ENCODE peak calls at places on chromosomes 13 and 19, in seven cellular contexts. B is MCF 10A, N is GM18507, Q is hypothalamus, Z is A172, C is caudate nucleus, M is amniotic stem cell. R is an unnamed sample.

GRCh38 chr19:44741841-44742352 is 6.6 kb upstream of the BCL3 start:
- DNase-seq in B (peak), N (no peak), Q (peak), Z (peak), C (peak), M (peak), R (no peak)

GRCh38 chr19:10899171-10899653 is 27.9 kb downstream of the CARM1 start:
- DNase-seq in B (peak), N (no peak), Q (peak), Z (no peak), C (no peak), M (no peak), R (no peak)

GRCh38 chr19:16830679-16831078 is 1.5 kb downstream of the SIN3B start:
- DNase-seq in B (peak), N (no peak), Q (no peak), Z (no peak), C (no peak), M (no peak), R (no peak)

GRCh38 chr13:45142440-45143345 is 22.4 kb downstream of the GTF2F2 start:
- DNase-seq in B (no peak), N (no peak), Q (no peak), Z (peak), C (no peak), M (no peak), R (no peak)

GRCh38 chr13:30978981-30979956 is 46.8 kb downstream of the TEX26 start:
- DNase-seq in B (peak), N (no peak), Q (peak), Z (no peak), C (no peak), M (no peak), R (peak)

GRCh38 chr13:106118050-106118449 is 417.4 kb downstream of the EFNB2 start:
- DNase-seq in B (no peak), N (no peak), Q (no peak), Z (no peak), C (no peak), M (no peak), R (no peak)

GRCh38 chr13:97226788-97227627 is 4.9 kb downstream of the MBNL2 start:
- DNase-seq in B (no peak), N (no peak), Q (no peak), Z (peak), C (no peak), M (no peak), R (no peak)

GRCh38 chr13:104487006-104487405 is 1420.8 kb upstream of the SLC10A2 start:
- DNase-seq in B (no peak), N (no peak), Q (no peak), Z (peak), C (no peak), M (no peak), R (no peak)

GRCh38 chr19:12721656-12722565 is 1.8 kb downstream of the TNPO2 start:
- DNase-seq in B (peak), N (peak), Q (peak), Z (peak), C (peak), M (peak), R (peak)